ENCODE peak calls at places on chromosomes 5 and 9, in five cellular contexts. Z is type B pancreatic cell, T is cardiac muscle cell, O is endothelial cell, X is adrenal gland. C is an unnamed sample.

GRCh38 chr9:88005146-88005750 is 30.9 kb upstream of the CDK20 start:
- DNase-seq in X (no peak), Z (no peak), O (no peak), T (no peak), C (no peak)

GRCh38 chr5:77679791-77680190 is 41.3 kb upstream of the OTP start:
- DNase-seq in Z (no peak), T (no peak), O (no peak), X (no peak), C (no peak)

GRCh38 chr9:96256800-96257199 is 45.2 kb downstream of the HSD17B3 start:
- DNase-seq in O (peak), Z (no peak), T (no peak), X (no peak), C (no peak)

GRCh38 chr9:107280543-107280942 is 2.5 kb upstream of the RAD23B start:
- DNase-seq in T (no peak), Z (no peak), X (no peak), O (no peak), C (no peak)

GRCh38 chr5:137595680-137596079 is 96.6 kb upstream of the SPOCK1 start:
- DNase-seq in O (no peak), Z (peak), X (no peak), T (no peak), C (no peak)

GRCh38 chr9:93637886-93638285 is 61.5 kb downstream of the PHF2 start:
- DNase-seq in X (no peak), O (no peak), Z (no peak), T (no peak), C (no peak)

GRCh38 chr5:167866797-167867196 is 424.6 kb upstream of the WWC1 start:
- DNase-seq in T (peak), O (no peak), Z (no peak), X (no peak), C (no peak)

GRCh38 chr9:101119206-101119819 is 90.8 kb downstream of the PLPPR1 start:
- DNase-seq in X (peak), O (peak), T (peak), Z (no peak), C (peak)

GRCh38 chr5:62579761-62580160 is 1.1 kb downstream of the LRRC70 start:
- DNase-seq in T (no peak), O (no peak), Z (no peak), X (no peak), C (no peak)

GRCh38 chr5:125134216-125135081 is 388.0 kb upstream of the ZNF608 start:
- DNase-seq in O (no peak), X (no peak), T (no peak), Z (no peak), C (no peak)

GRCh38 chr9:38226491-38226951 is 157.5 kb upstream of the SHB start:
- DNase-seq in O (no peak), T (peak), X (no peak), Z (peak), C (no peak)

GRCh38 chr5:57167201-57167600 is 6.7 kb upstream of the GPBP1 start:
- DNase-seq in X (no peak), O (no peak), Z (no peak), T (no peak), C (no peak)
- TF ChIP-seq CTCF in X (no peak), O (no peak), Z (no peak), T (no peak), C (no peak)

GRCh38 chr5:16665611-16666010 is 48.8 kb upstream of the RETREG1 start:
- DNase-seq in T (no peak), Z (no peak), O (no peak), X (no peak), C (no peak)

GRCh38 chr5:16664368-16664767 is 47.6 kb upstream of the RETREG1 start:
- DNase-seq in T (no peak), Z (no peak), X (no peak), O (no peak), C (no peak)

GRCh38 chr5:16666140-16666860 is 49.5 kb upstream of the RETREG1 start:
- DNase-seq in T (no peak), Z (no peak), O (no peak), X (no peak), C (no peak)

GRCh38 chr5:16668194-16668593 is 51.4 kb upstream of the RETREG1 start:
- DNase-seq in T (no peak), X (no peak), O (no peak), Z (no peak), C (no peak)

DNA sequence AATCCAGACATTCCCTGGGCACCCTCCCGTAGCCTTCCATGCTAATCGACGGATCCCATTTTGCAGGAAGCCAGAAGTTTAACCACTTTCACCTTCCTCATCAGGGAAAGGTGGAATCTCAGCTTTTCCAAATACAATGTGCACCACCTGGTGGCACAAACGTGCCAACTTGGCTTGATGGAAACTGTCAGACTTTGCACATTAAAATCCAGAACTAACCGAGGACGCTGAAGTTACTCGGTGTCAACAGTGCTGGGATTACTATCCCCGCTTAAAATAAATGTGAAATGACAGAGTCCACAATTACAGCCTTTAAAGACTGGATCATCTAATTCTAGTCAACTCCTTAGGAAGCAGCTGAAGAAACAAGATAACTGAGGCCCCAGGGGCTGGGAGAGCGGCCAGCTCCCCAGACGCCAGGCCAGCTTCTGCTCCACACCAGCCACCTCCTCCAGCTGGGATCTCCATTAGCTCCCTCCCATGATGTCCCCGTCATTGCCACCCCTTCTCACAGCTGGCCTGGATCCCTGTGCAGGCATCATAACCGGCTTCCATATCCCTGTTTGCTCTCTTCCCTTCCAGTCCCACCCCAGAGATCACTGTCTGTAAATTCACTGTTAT is 50.2 kb upstream of the RETREG1 start:
- DNase-seq in X (peak), Z (no peak), O (no peak), T (peak), C (no peak)
- TF ChIP-seq CTCF in X (peak), Z (peak), O (peak), T (peak), C (peak)

GRCh38 chr9:99166149-99166548 is 55.6 kb downstream of the ALG2 start:
- DNase-seq in Z (no peak), T (no peak), X (no peak), O (no peak), C (no peak)

GRCh38 chr9:99158629-99159028 is 53.7 kb downstream of the TGFBR1 start:
- DNase-seq in X (no peak), T (no peak), O (no peak), Z (no peak), C (no peak)

GRCh38 chr9:99167120-99167519 is 54.6 kb downstream of the ALG2 start:
- DNase-seq in Z (no peak), X (no peak), O (no peak), T (no peak), C (no peak)

GRCh38 chr9:99167694-99168093 is 54.0 kb downstream of the ALG2 start:
- DNase-seq in T (no peak), O (no peak), Z (no peak), X (no peak), C (peak)

DNA sequence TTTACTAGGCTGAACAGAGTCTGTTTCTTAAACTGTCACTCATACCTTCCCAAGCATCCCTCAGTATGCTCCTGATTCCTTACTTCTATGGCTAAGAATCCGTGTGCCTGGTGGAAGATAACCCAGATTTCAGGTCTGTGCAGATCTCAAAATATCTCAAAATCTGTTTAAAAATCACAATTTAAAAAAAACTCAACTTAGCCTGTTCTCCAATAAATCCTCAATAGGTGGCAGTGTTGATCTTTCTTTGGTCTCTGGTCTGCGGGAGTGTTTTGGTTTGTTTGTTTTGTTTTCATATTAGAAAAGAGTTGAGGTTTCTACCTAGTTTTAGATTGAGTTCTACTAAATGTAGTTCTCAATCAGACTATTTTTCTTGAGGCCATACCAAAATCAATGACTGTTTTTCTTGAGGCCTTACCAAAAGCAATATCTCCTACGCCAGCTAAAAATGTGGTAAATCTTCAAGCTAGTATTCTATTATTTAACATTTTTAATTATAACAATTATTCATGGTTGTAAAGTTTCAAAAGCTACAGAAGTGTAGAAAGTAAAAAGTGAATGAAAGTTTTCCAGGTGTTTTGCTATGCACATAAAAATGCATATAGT is 57.9 kb downstream of the TGFBR1 start:
- DNase-seq in X (no peak), Z (no peak), T (peak), O (no peak), C (peak)
- TF ChIP-seq CTCF in X (peak), Z (peak), T (peak), O (peak), C (peak)

DNA sequence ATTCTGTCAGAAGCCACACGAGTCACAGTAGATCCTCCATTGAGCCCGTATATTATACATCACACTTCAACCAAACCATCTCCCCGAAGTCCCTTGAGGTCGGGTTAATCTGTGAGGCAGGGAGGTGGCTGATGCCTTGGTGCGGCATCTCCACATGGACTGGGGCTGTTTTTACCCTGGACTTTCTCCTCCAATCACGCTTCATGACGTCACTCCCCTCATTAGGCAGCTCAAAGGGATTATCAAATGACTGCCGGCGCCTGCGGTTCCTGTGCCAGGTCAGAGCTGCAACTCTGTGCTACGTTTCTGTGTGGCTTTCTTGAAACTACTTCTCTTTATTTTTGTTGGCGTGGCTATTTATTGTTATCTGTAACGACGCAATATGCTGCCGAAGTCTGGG is 53.7 kb downstream of the TMOD1 start:
- DNase-seq in O (no peak), T (no peak), Z (no peak), X (peak), C (no peak)
- TF ChIP-seq CTCF in O (no peak), T (no peak), Z (no peak), X (no peak), C (no peak)

DNA sequence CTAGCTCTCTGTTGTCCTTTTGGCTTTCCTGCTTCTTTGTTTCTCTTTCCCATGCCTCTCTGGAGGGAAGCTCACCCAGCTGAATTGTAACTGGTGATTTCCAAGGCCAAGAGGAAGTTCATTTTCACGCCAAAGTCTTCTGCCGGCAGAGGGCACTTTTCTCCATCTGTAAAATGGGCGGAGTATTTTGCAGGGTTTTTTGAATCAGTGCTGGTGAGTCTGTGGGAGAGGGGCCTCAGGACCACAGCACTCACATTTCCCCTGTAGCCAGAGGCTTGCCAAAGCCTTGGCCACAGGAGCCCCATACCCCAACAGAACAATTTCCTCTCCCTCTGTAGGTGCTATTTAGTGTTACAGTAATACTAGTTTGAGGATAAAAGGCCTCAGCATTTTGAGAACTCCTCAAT is 42.3 kb upstream of the MATR3 start:
- DNase-seq in X (no peak), Z (no peak), T (no peak), O (no peak), C (peak)
- TF ChIP-seq CTCF in X (no peak), Z (peak), T (peak), O (no peak), C (peak)

GRCh38 chr9:131096490-131097258 is at the start of gene AIF1L:
- DNase-seq in T (peak), Z (no peak), X (no peak), O (peak), C (peak)

GRCh38 chr9:131097259-131097947 is 1.1 kb downstream of the AIF1L start:
- DNase-seq in O (no peak), X (no peak), T (no peak), Z (no peak), C (no peak)

GRCh38 chr9:131094015-131094414 is 2.3 kb upstream of the AIF1L start:
- DNase-seq in O (no peak), X (no peak), Z (no peak), T (no peak), C (no peak)

GRCh38 chr9:131094622-131095021 is 1.7 kb upstream of the AIF1L start:
- DNase-seq in O (no peak), T (no peak), X (no peak), Z (no peak), C (no peak)

GRCh38 chr9:131095666-131096489 is 453 bp upstream of the AIF1L start:
- DNase-seq in T (peak), X (no peak), O (peak), Z (peak), C (no peak)
- TF ChIP-seq CTCF in T (no peak), X (no peak), O (no peak), Z (peak), C (no peak)

DNA sequence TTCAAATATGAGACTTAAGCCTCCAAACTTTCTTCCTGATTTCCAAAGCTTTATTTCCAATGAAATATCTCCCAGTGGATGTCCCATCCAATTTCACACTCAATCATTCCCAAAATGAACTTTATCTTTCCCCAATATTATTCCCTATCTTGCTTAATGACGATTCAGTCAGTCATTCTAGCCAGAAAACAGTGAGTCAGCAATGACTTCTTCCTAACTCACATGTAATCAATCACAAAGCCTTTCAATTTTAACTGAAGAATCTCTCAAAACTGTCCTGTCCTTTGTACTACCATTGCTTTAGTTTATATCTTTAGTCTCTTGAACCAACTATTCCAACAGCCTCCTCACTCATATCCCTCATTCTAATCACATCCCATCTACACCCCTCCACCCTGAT is 34.9 kb downstream of the NSA2 start:
- DNase-seq in Z (no peak), T (no peak), X (no peak), O (no peak), C (no peak)
- TF ChIP-seq CTCF in Z (no peak), T (no peak), X (no peak), O (no peak), C (no peak)